ENCODE peak calls at places on chromosomes 3 and 15, in four cellular contexts. R is tibial artery; Y is DND-41; V is CD8-positive, alpha-beta T cell. U is an unnamed sample. For H3K4me1, the result is how much of the 10 kb centered on the place peaks cover.

GRCh38 chr15:93989611-93990010 is 241.8 kb upstream of the MCTP2 start:
- DNase-seq in R (no peak), Y (no peak), V (no peak), U (no peak)

GRCh38 chr15:42786978-42787377 is 50.0 kb upstream of the CDAN1 start:
- DNase-seq in R (no peak), Y (no peak), V (no peak), U (no peak)

GRCh38 chr15:52794665-52795463 is 4.7 kb upstream of the ONECUT1 start:
- DNase-seq in R (no peak), Y (no peak), V (no peak), U (no peak)

GRCh38 chr3:19940643-19941042 is 6.3 kb upstream of the RAB5A start:
- DNase-seq in R (no peak), Y (no peak), V (no peak), U (no peak)

GRCh38 chr3:150765949-150766720 is 3.2 kb upstream of the SIAH2 start:
- DNase-seq in R (no peak), Y (no peak), V (no peak), U (no peak)

GRCh38 chr15:79041598-79042175 is 48.9 kb downstream of the RASGRF1 start:
- DNase-seq in R (no peak), Y (no peak), V (no peak), U (no peak)

GRCh38 chr3:50174517-50174895 is 16.9 kb upstream of the GNAT1 start:
- DNase-seq in R (no peak), Y (no peak), V (no peak), U (no peak)

GRCh38 chr3:99911433-99911832 is 93.8 kb downstream of the CMSS1 start:
- DNase-seq in R (no peak), Y (no peak), V (no peak), U (no peak)

GRCh38 chr15:78906310-78906608 is 33.6 kb downstream of the MORF4L1 start:
- DNase-seq in R (peak), Y (no peak), V (no peak), U (no peak)

GRCh38 chr3:85796140-85796539 is 837.4 kb downstream of the CADM2 start:
- DNase-seq in R (no peak), Y (no peak), V (no peak), U (no peak)

GRCh38 chr3:149417174-149417573 is 39.7 kb upstream of the TM4SF1 start:
- DNase-seq in R (no peak), Y (no peak), V (no peak), U (peak)

GRCh38 chr3:65334045-65334665 is 646.4 kb upstream of the ADAMTS9 start:
- DNase-seq in R (no peak), Y (no peak), V (no peak), U (no peak)

GRCh38 chr3:49410844-49411549 is 779 bp downstream of the RHOA start:
- DNase-seq in R (no peak), Y (no peak), V (no peak), U (no peak)

GRCh38 chr3:177835008-177835407 is 637.7 kb upstream of the TBL1XR1 start:
- DNase-seq in R (no peak), Y (peak), V (no peak), U (no peak)

GRCh38 chr15:50685976-50686467 is 575 bp downstream of the TRPM7 start:
- DNase-seq in R (peak), Y (peak), V (peak), U (no peak)

GRCh38 chr3:56667973-56668579 is 15.0 kb downstream of the TASOR start:
- DNase-seq in R (no peak), Y (no peak), V (no peak), U (no peak)

GRCh38 chr3:172259191-172259590 is 189.1 kb downstream of the GHSR start:
- DNase-seq in R (no peak), Y (no peak), V (no peak), U (no peak)

GRCh38 chr3:179510496-179510895 is 52.2 kb upstream of the ACTL6A start:
- DNase-seq in R (no peak), Y (no peak), V (no peak), U (no peak)

GRCh38 chr3:9204253-9205005 is 45.0 kb downstream of the SRGAP3 start:
- DNase-seq in R (no peak), Y (no peak), V (no peak), U (no peak)

GRCh38 chr3:157248590-157249425 is 88.9 kb upstream of the CCNL1 start:
- DNase-seq in R (no peak), Y (no peak), V (no peak), U (no peak)

GRCh38 chr3:15329058-15330005 is 3.1 kb downstream of the SH3BP5 start:
- DNase-seq in R (no peak), Y (no peak), V (no peak), U (no peak)

GRCh38 chr3:15326673-15327072 is 5.7 kb downstream of the SH3BP5 start:
- DNase-seq in R (no peak), Y (no peak), V (no peak), U (no peak)

GRCh38 chr3:15326037-15326436 is 6.3 kb downstream of the SH3BP5 start:
- DNase-seq in R (no peak), Y (no peak), V (no peak), U (no peak)

GRCh38 chr3:15330031-15330596 is 2.3 kb downstream of the SH3BP5 start:
- DNase-seq in R (peak), Y (no peak), V (no peak), U (no peak)

GRCh38 chr3:15327941-15328340 is 4.4 kb downstream of the SH3BP5 start:
- DNase-seq in R (no peak), Y (peak), V (no peak), U (no peak)
- H3K4me1 ChIP-seq in R (under half), Y (half or more), V (under half), U (half or more)

GRCh38 chr3:183817639-183818038 is 7.7 kb downstream of the MAP6D1 start:
- DNase-seq in R (peak), Y (no peak), V (no peak), U (no peak)

GRCh38 chr3:183817111-183817510 is 8.3 kb downstream of the MAP6D1 start:
- DNase-seq in R (peak), Y (no peak), V (no peak), U (no peak)

GRCh38 chr3:183815565-183815943 is 9.8 kb downstream of the MAP6D1 start:
- DNase-seq in R (peak), Y (no peak), V (no peak), U (no peak)

GRCh38 chr3:183815951-183816475 is 9.4 kb downstream of the MAP6D1 start:
- DNase-seq in R (peak), Y (no peak), V (no peak), U (no peak)

GRCh38 chr3:183816681-183817080 is 8.7 kb downstream of the MAP6D1 start:
- DNase-seq in R (peak), Y (no peak), V (no peak), U (no peak)
- H3K27ac ChIP-seq in R (no peak), Y (no peak), V (no peak), U (no peak)

DNA sequence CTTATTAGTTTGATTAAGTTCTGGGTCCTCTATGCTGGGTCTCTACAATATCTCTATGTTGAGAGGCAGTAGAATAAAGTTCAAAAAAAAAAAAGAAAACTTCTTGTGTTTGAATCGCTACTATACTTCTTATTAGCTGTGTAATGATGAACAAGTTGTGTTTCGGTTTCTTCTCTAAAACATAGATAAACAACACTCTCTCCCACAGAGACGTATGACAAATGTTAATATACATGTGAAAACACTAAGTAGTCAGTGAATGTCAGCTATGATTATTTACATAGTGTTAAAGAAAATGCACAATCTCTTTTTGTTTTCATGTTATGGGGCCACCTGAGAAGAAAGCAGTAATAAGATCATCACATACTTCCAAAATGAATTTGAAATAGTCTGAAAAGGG is 45.3 kb downstream of the ACAP2 start:
- DNase-seq in R (no peak), Y (no peak), V (no peak), U (no peak)
- H3K4me3 ChIP-seq in R (no peak), Y (no peak), V (no peak), U (peak)

GRCh38 chr15:34584321-34584668 is 844 bp upstream of the GOLGA8B start:
- DNase-seq in R (no peak), Y (no peak), V (no peak), U (no peak)
- H3K4me1 ChIP-seq in R (under half), Y (under half), V (under half), U (under half)

GRCh38 chr3:151896662-151897012 is 23.2 kb downstream of the SUCNR1 start:
- DNase-seq in R (no peak), Y (no peak), V (no peak), U (no peak)

GRCh38 chr3:151890721-151891141 is 17.3 kb downstream of the SUCNR1 start:
- DNase-seq in R (no peak), Y (peak), V (no peak), U (peak)

GRCh38 chr3:151895881-151896661 is 22.6 kb downstream of the SUCNR1 start:
- DNase-seq in R (no peak), Y (no peak), V (no peak), U (no peak)

GRCh38 chr3:151895478-151895877 is 22.0 kb downstream of the SUCNR1 start:
- DNase-seq in R (no peak), Y (no peak), V (no peak), U (no peak)

DNA sequence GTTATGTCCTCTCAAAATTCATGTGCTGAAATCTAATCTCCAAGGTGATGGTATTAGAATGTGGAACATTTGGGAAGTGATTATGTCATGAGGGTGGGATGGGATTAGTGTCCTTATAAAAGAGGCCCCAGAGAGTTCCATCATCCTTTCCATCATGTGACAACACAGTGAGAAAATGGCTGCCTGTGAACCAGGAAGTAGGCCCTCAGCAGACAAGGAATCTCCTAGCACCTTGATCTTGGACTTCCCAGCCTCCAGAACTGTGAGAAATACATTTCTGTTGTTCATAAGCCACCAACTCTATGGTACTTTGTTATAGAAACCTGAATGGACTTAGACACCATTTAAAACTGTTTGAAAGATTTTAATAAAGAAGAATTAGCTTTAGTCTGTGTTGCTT is 20.8 kb downstream of the SUCNR1 start:
- DNase-seq in R (no peak), Y (no peak), V (no peak), U (no peak)
- H3K27ac ChIP-seq in R (no peak), Y (peak), V (no peak), U (no peak)

GRCh38 chr3:182238141-182238540 is 526.4 kb downstream of the SOX2 start:
- DNase-seq in R (no peak), Y (no peak), V (no peak), U (no peak)
- H3K4me3 ChIP-seq in R (no peak), Y (no peak), V (no peak), U (no peak)

GRCh38 chr15:99016680-99017321 is 9.2 kb upstream of the PGPEP1L start:
- DNase-seq in R (no peak), Y (peak), V (no peak), U (no peak)
- H3K4me1 ChIP-seq in R (under half), Y (under half), V (under half), U (under half)

GRCh38 chr15:58549013-58549779 is 117.4 kb downstream of the LIPC start:
- DNase-seq in R (no peak), Y (no peak), V (no peak), U (no peak)

GRCh38 chr15:58547628-58548307 is 116.0 kb downstream of the LIPC start:
- DNase-seq in R (no peak), Y (no peak), V (no peak), U (no peak)

GRCh38 chr15:58546635-58547627 is 115.1 kb downstream of the LIPC start:
- DNase-seq in R (peak), Y (no peak), V (no peak), U (no peak)

GRCh38 chr15:58549780-58550064 is 117.9 kb downstream of the LIPC start:
- DNase-seq in R (no peak), Y (no peak), V (no peak), U (no peak)

DNA sequence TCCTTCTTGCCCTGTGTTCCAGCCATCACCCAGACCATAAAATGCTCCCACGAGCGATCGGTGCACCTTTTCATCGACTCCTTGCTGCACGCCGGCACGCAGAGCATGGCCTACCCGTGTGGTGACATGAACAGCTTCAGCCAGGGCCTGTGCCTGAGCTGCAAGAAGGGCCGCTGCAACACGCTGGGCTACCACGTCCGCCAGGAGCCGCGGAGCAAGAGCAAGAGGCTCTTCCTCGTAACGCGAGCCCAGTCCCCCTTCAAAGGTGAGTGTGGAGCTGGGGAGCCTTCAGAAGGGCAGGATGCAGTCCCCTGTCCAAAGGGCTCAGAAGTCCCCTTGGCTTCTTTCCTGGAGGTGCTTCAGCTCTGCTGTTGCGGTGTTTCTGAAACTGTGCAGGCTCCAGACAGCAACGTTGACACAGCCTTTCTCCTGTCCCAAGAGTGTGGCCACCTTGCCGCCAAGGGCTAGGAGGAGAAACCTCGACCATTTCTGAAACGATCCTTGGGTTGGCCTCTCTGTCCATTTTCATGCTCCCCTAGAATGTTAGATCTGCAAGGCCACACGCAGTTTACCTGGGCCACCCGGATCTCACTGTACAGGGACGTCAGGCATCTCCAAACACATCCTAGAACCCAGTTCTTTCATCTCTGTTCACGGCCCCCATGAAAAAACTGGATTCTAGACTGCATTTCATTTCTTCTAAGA is 116.7 kb downstream of the LIPC start:
- DNase-seq in R (no peak), Y (no peak), V (no peak), U (no peak)
- H3K27ac ChIP-seq in R (no peak), Y (no peak), V (no peak), U (no peak)

DNA sequence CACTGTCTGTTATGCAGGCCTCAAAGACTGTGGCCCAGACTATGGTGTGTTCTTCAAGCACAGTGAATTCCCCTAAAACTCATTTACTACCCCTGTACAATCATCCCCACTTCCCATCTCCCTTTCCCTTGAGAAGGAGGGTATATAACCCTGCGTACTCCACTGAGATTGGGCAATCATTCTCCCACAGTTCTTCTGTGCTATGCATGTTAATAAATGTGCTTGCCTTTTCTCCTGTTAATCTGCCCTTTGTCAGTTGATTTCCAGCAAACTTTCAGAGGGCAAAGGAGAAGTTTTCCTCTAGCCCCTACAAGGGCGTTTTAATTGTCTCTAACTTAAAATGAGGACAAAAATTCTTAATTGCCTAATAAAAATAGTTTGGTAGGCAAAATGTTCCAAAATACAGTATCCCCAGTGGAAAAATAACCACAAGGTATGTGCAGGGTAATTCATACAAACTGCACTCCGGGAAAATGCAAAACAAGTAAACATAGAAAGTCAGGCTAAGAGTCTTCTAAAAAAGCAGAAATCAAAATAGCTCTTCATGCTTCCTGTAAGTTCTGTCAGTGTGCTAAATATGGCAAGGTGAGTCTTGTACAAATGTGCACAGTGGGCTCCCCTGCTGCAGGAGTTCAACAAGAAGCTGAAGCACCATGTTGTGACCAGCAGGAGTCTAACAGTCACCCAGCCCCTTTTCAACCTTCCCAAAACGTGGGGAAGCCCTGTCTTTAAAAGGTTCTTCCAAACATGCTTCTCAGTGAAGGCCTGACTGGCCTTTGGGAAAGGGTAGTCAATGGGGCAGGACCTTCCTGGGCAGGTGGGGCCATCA is 10.2 kb downstream of the ATP10A start:
- DNase-seq in R (no peak), Y (no peak), V (no peak), U (no peak)
- H3K4me3 ChIP-seq in R (no peak), Y (no peak), V (no peak), U (peak)

GRCh38 chr3:113746069-113746954 is at the start of gene NAA50:
- DNase-seq in R (peak), Y (peak), V (peak), U (peak)
- H3K4me1 ChIP-seq in R (under half), Y (half or more), V (under half), U (half or more)